ENCODE peak calls at places on chromosome 14, in nine cellular contexts. B is neural progenitor cell, F is chondrocyte, Z is fibroblast of mammary gland, T is AG09309, R is cardiac fibroblast, J is breast epithelium, L is nephron progenitor cell, S is AG04450. G is an unnamed sample.

GRCh38 chr14:75267141-75267601 is 11.5 kb upstream of the FOS start:
- DNase-seq in B (no peak), F (no peak), Z (no peak), T (no peak), R (peak), J (no peak), L (no peak), S (no peak), G (peak)

GRCh38 chr14:72476657-72477499 is 417.0 kb downstream of the DPF3 start:
- DNase-seq in B (no peak), F (no peak), Z (peak), T (peak), R (peak), J (no peak), L (no peak), S (no peak), G (peak)

GRCh38 chr14:92586001-92586947 is 72.7 kb downstream of the RIN3 start:
- DNase-seq in B (no peak), F (no peak), Z (peak), T (peak), R (peak), J (no peak), L (no peak), S (peak), G (peak)

GRCh38 chr14:102504951-102505600 is 4.5 kb downstream of the ANKRD9 start:
- DNase-seq in B (no peak), F (no peak), Z (no peak), T (no peak), R (no peak), J (no peak), L (no peak), S (no peak), G (no peak)

GRCh38 chr14:20606190-20606901 is 15.2 kb upstream of the RNASE12 start:
- DNase-seq in B (peak), F (no peak), Z (peak), T (no peak), R (peak), J (no peak), L (peak), S (no peak), G (peak)

GRCh38 chr14:68756071-68756481 is 36.8 kb downstream of the ZFP36L1 start:
- DNase-seq in B (no peak), F (no peak), Z (peak), T (no peak), R (no peak), J (no peak), L (no peak), S (no peak), G (peak)

GRCh38 chr14:104856869-104857860 is 7.9 kb upstream of the CEP170B start:
- DNase-seq in B (peak), F (no peak), Z (no peak), T (no peak), R (no peak), J (peak), L (no peak), S (no peak), G (no peak)

GRCh38 chr14:82387699-82388098 is 854.0 kb upstream of the SEL1L start:
- DNase-seq in B (no peak), F (no peak), Z (peak), T (no peak), R (no peak), J (no peak), L (no peak), S (no peak), G (no peak)

GRCh38 chr14:53183071-53183470 is 29.9 kb upstream of the DDHD1 start:
- DNase-seq in B (no peak), F (no peak), Z (no peak), T (no peak), R (no peak), J (no peak), L (no peak), S (no peak), G (peak)

GRCh38 chr14:91834571-91834970 is 32.8 kb downstream of the TC2N start:
- DNase-seq in B (peak), F (no peak), Z (no peak), T (no peak), R (no peak), J (no peak), L (no peak), S (no peak), G (no peak)

GRCh38 chr14:95943699-95944098 is 67.1 kb downstream of the TUNAR start:
- DNase-seq in B (peak), F (no peak), Z (no peak), T (no peak), R (no peak), J (no peak), L (no peak), S (no peak), G (no peak)

GRCh38 chr14:68862954-68863594 is 70.2 kb upstream of the ZFP36L1 start:
- DNase-seq in B (peak), F (no peak), Z (peak), T (peak), R (peak), J (peak), L (peak), S (peak), G (peak)

GRCh38 chr14:72948481-72949138 is 22.3 kb downstream of the DCAF4 start:
- DNase-seq in B (peak), F (no peak), Z (peak), T (peak), R (peak), J (peak), L (peak), S (peak), G (peak)

GRCh38 chr14:105867961-105868599 is 341.7 kb downstream of the TMEM121 start:
- DNase-seq in B (no peak), F (peak), Z (no peak), T (no peak), R (no peak), J (no peak), L (no peak), S (no peak), G (no peak)

GRCh38 chr14:37063467-37064240 is 108.8 kb downstream of the SLC25A21 start:
- DNase-seq in B (no peak), F (no peak), Z (peak), T (no peak), R (peak), J (no peak), L (peak), S (no peak), G (no peak)

GRCh38 chr14:49194067-49194466 is 392.1 kb downstream of the RPS29 start:
- DNase-seq in B (no peak), F (no peak), Z (no peak), T (no peak), R (no peak), J (no peak), L (no peak), S (no peak), G (no peak)

GRCh38 chr14:102088012-102088792 is 1.4 kb upstream of the HSP90AA1 start:
- DNase-seq in B (peak), F (no peak), Z (peak), T (no peak), R (peak), J (no peak), L (peak), S (no peak), G (peak)

GRCh38 chr14:79369359-79370332 is 841.7 kb downstream of the DIO2 start:
- DNase-seq in B (no peak), F (no peak), Z (peak), T (peak), R (peak), J (no peak), L (no peak), S (peak), G (peak)

GRCh38 chr14:60313093-60313492 is 64.1 kb downstream of the PPM1A start:
- DNase-seq in B (no peak), F (no peak), Z (no peak), T (no peak), R (peak), J (no peak), L (no peak), S (no peak), G (no peak)

GRCh38 chr14:20372796-20373195 is 29.4 kb downstream of the PARP2 start:
- DNase-seq in B (no peak), F (no peak), Z (no peak), T (no peak), R (no peak), J (no peak), L (no peak), S (no peak), G (no peak)

GRCh38 chr14:24861083-24861630 is 188.8 kb downstream of the STXBP6 start:
- DNase-seq in B (no peak), F (no peak), Z (peak), T (no peak), R (peak), J (no peak), L (no peak), S (no peak), G (no peak)

GRCh38 chr14:106789318-106789717 is 1262.9 kb downstream of the TMEM121 start:
- DNase-seq in B (no peak), F (no peak), Z (no peak), T (no peak), R (no peak), J (no peak), L (no peak), S (no peak), G (no peak)

GRCh38 chr14:81449114-81449513 is 49.0 kb upstream of the STON2 start:
- DNase-seq in B (no peak), F (no peak), Z (no peak), T (no peak), R (no peak), J (no peak), L (no peak), S (no peak), G (no peak)

GRCh38 chr14:99648385-99648784 is 3.5 kb downstream of the HHIPL1 start:
- DNase-seq in B (no peak), F (no peak), Z (no peak), T (no peak), R (no peak), J (no peak), L (no peak), S (no peak), G (no peak)

GRCh38 chr14:31291210-31291609 is 83.6 kb upstream of the HECTD1 start:
- DNase-seq in B (no peak), F (no peak), Z (no peak), T (no peak), R (peak), J (no peak), L (no peak), S (no peak), G (no peak)

GRCh38 chr14:93042968-93043940 is 72.5 kb downstream of the ITPK1 start:
- DNase-seq in B (no peak), F (no peak), Z (peak), T (peak), R (peak), J (peak), L (no peak), S (no peak), G (peak)

GRCh38 chr14:90136904-90137303 is 75.1 kb downstream of the KCNK13 start:
- DNase-seq in B (no peak), F (no peak), Z (no peak), T (no peak), R (peak), J (no peak), L (no peak), S (no peak), G (no peak)

GRCh38 chr14:71693373-71693772 is 238.9 kb upstream of the RGS6 start:
- DNase-seq in B (no peak), F (no peak), Z (peak), T (peak), R (peak), J (no peak), L (no peak), S (peak), G (peak)

GRCh38 chr14:68961781-68962584 is 17.1 kb downstream of the ACTN1 start:
- DNase-seq in B (peak), F (peak), Z (peak), T (no peak), R (peak), J (no peak), L (peak), S (no peak), G (no peak)

GRCh38 chr14:100147181-100147631 is 12.2 kb downstream of the DEGS2 start:
- DNase-seq in B (no peak), F (no peak), Z (no peak), T (no peak), R (no peak), J (no peak), L (no peak), S (no peak), G (no peak)

GRCh38 chr14:72565200-72565599 is 328.7 kb downstream of the DPF3 start:
- DNase-seq in B (no peak), F (no peak), Z (no peak), T (no peak), R (no peak), J (no peak), L (no peak), S (no peak), G (peak)

GRCh38 chr14:51650721-51651387 is 856 bp upstream of the FRMD6 start:
- DNase-seq in B (peak), F (no peak), Z (peak), T (no peak), R (peak), J (no peak), L (peak), S (no peak), G (no peak)

GRCh38 chr14:103576371-103577024 is 13.7 kb downstream of the COA8 start:
- DNase-seq in B (peak), F (peak), Z (peak), T (peak), R (peak), J (peak), L (peak), S (no peak), G (peak)

GRCh38 chr14:55138091-55138490 is 9.0 kb downstream of the LGALS3 start:
- DNase-seq in B (peak), F (no peak), Z (no peak), T (no peak), R (no peak), J (no peak), L (no peak), S (no peak), G (no peak)
- TF ChIP-seq CTCF in B (peak), F (peak), Z (peak), T (peak), R (peak), J (no peak), L (peak), S (peak), G (peak)

GRCh38 chr14:94355191-94355794 is 32.2 kb upstream of the SERPINA6 start:
- DNase-seq in B (peak), F (no peak), Z (peak), T (no peak), R (peak), J (no peak), L (peak), S (peak), G (peak)
- TF ChIP-seq CTCF in B (peak), F (peak), Z (peak), T (peak), R (peak), J (peak), L (no peak), S (peak), G (peak)

GRCh38 chr14:29235991-29236390 is 469.4 kb downstream of the FOXG1 start:
- DNase-seq in B (no peak), F (no peak), Z (peak), T (no peak), R (peak), J (no peak), L (no peak), S (no peak), G (peak)

GRCh38 chr14:29240046-29240445 is 473.5 kb downstream of the FOXG1 start:
- DNase-seq in B (no peak), F (no peak), Z (peak), T (peak), R (peak), J (no peak), L (no peak), S (no peak), G (peak)

GRCh38 chr14:29236848-29237247 is 470.3 kb downstream of the FOXG1 start:
- DNase-seq in B (no peak), F (no peak), Z (peak), T (no peak), R (peak), J (no peak), L (no peak), S (peak), G (peak)

GRCh38 chr14:29233188-29233587 is 466.6 kb downstream of the FOXG1 start:
- DNase-seq in B (peak), F (no peak), Z (no peak), T (no peak), R (no peak), J (no peak), L (no peak), S (no peak), G (no peak)

DNA sequence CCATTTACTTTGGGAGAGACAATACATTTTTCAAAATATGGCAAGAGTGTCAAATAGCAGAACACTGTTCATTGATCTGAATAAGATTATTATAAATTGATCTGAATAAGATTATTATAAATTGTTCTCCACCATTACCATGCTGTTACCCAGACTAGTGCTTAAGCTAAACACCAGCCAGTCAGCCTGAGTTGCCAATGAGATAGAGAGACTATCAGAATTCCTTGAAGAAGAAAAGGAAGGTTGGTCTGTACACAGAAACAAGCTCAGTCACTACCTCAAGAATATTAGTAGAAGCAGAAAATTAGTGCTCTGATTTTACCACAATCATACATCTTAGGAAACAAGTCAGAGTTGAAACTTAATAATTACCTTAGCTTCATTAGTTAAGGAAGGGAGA is 469.8 kb downstream of the FOXG1 start:
- DNase-seq in B (no peak), F (no peak), Z (no peak), T (no peak), R (no peak), J (no peak), L (no peak), S (no peak), G (no peak)
- TF ChIP-seq CTCF in B (no peak), F (no peak), Z (no peak), T (no peak), R (no peak), J (no peak), L (no peak), S (no peak), G (no peak)

GRCh38 chr14:62706217-62706616 is 339.0 kb downstream of the KCNH5 start:
- DNase-seq in B (no peak), F (no peak), Z (no peak), T (no peak), R (no peak), J (no peak), L (no peak), S (no peak), G (no peak)
- TF ChIP-seq CTCF in B (no peak), F (no peak), Z (no peak), T (no peak), R (no peak), J (no peak), L (no peak), S (no peak), G (no peak)

DNA sequence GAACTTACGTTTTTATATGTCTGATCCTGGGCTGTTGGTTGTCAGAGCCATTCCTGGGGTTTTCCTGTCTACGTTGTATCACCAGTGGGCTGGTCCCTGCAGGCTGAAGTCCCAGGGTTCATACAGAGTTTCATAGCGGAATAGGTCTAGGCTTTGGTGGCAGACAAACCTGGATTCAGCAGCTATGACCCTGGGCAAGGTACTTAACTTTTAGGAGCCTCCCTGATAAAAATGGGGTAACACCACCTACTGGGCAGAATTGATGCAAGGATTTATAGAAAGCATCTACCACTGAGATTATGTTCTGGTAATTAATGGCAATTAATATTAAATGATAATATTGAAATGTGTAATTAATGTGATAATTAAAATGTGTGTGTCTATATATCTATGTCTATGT is 141.2 kb downstream of the SYNE2 start:
- DNase-seq in B (no peak), F (no peak), Z (peak), T (no peak), R (peak), J (no peak), L (no peak), S (no peak), G (peak)
- TF ChIP-seq CTCF in B (no peak), F (peak), Z (peak), T (peak), R (peak), J (no peak), L (no peak), S (peak), G (peak)

GRCh38 chr14:23054000-23054811 is 3.1 kb downstream of the CDH24 start:
- DNase-seq in B (peak), F (no peak), Z (no peak), T (no peak), R (peak), J (no peak), L (peak), S (no peak), G (no peak)
- TF ChIP-seq CTCF in B (peak), F (peak), Z (peak), T (peak), R (peak), J (no peak), L (peak), S (no peak), G (no peak)

DNA sequence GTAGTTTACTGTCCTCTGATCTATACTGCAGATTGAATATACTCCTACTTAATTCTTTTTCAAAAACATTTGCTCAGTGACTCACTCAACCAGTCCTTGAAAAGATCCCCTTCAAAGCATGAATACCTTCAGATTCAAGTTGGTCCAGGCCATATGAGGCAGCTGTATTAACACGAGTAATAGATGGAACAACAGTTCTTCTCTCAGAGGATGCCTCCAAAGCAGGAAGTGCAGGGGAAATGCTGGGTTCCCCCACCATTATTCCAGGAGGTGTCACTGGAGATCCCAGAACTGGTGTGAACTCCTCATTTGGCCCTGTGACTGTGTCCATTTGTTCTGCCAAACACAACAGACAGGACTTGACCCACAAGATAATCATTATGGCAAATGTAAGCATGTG is 20.6 kb downstream of the ARMH4 start:
- DNase-seq in B (no peak), F (no peak), Z (peak), T (no peak), R (peak), J (no peak), L (no peak), S (peak), G (peak)
- TF ChIP-seq CTCF in B (no peak), F (peak), Z (no peak), T (peak), R (no peak), J (no peak), L (no peak), S (no peak), G (no peak)

GRCh38 chr14:29536886-29537511 is 390.6 kb downstream of the PRKD1 start:
- DNase-seq in B (no peak), F (no peak), Z (peak), T (peak), R (peak), J (no peak), L (no peak), S (no peak), G (peak)
- TF ChIP-seq CTCF in B (peak), F (peak), Z (peak), T (peak), R (peak), J (no peak), L (peak), S (peak), G (peak)